ENCODE peak calls at places on chromosomes 5 and 9, in seven cellular contexts. D, G, H, V, T, Z and P are unnamed samples.

GRCh38 chr5:126449751-126450271 is 26.6 kb downstream of the GRAMD2B start:
- DNase-seq in G (no peak), T (peak), H (no peak), Z (peak), D (no peak), V (no peak), P (peak)

GRCh38 chr9:26656003-26656940 is 236.3 kb downstream of the CAAP1 start:
- DNase-seq in D (peak), T (no peak), V (peak), G (peak), Z (peak), H (peak), P (peak)

GRCh38 chr9:130200038-130200979 is 28.1 kb downstream of the NCS1 start:
- DNase-seq in T (no peak), Z (no peak), G (no peak), H (no peak), V (no peak), D (no peak), P (peak)

GRCh38 chr5:169442354-169443248 is 141.0 kb upstream of the SPDL1 start:
- DNase-seq in D (no peak), V (no peak), Z (no peak), G (no peak), T (no peak), H (no peak), P (peak)

GRCh38 chr5:57450991-57451876 is 31.4 kb downstream of the ACTBL2 start:
- DNase-seq in Z (no peak), H (no peak), T (no peak), V (peak), D (no peak), G (no peak), P (no peak)

GRCh38 chr5:56734066-56734766 is 81.1 kb upstream of the MAP3K1 start:
- DNase-seq in H (no peak), G (no peak), Z (no peak), V (peak), D (no peak), T (no peak), P (no peak)

GRCh38 chr5:131265318-131265803 is 1.5 kb downstream of the CDC42SE2 start:
- DNase-seq in H (peak), Z (peak), D (no peak), V (peak), T (peak), G (peak), P (peak)

GRCh38 chr9:88988796-88989641 is 2.2 kb upstream of the S1PR3 start:
- DNase-seq in H (no peak), Z (no peak), V (peak), G (no peak), T (peak), D (no peak), P (peak)

GRCh38 chr5:146311278-146311677 is 27.4 kb upstream of the POU4F3 start:
- DNase-seq in V (no peak), D (no peak), G (no peak), Z (no peak), T (no peak), H (no peak), P (no peak)

GRCh38 chr9:131337131-131337848 is 47.8 kb downstream of the PLPP7 start:
- DNase-seq in H (no peak), Z (no peak), G (no peak), T (no peak), D (no peak), V (no peak), P (no peak)

GRCh38 chr5:56749842-56750241 is 65.5 kb upstream of the MAP3K1 start:
- DNase-seq in D (no peak), H (no peak), V (no peak), G (no peak), T (no peak), Z (no peak), P (no peak)

GRCh38 chr5:133696782-133697507 is 84.6 kb upstream of the FSTL4 start:
- DNase-seq in H (no peak), V (no peak), G (no peak), Z (no peak), D (no peak), T (no peak), P (no peak)

GRCh38 chr5:133691448-133691847 is 79.1 kb upstream of the FSTL4 start:
- DNase-seq in Z (peak), T (no peak), D (no peak), H (no peak), G (no peak), V (no peak), P (peak)

GRCh38 chr5:133697536-133698258 is 85.4 kb upstream of the FSTL4 start:
- DNase-seq in T (no peak), Z (no peak), D (no peak), V (no peak), H (no peak), G (no peak), P (no peak)

GRCh38 chr5:133696006-133696584 is 83.8 kb upstream of the FSTL4 start:
- DNase-seq in T (no peak), D (no peak), Z (no peak), V (no peak), G (no peak), H (no peak), P (no peak)

GRCh38 chr5:133694181-133694831 is 82.0 kb upstream of the FSTL4 start:
- DNase-seq in D (no peak), V (no peak), T (peak), G (no peak), H (no peak), Z (no peak), P (no peak)
- TF ChIP-seq EZH2phosphoT487 in D (no peak), V (no peak), T (no peak), G (no peak), H (no peak), Z (no peak), P (no peak)

GRCh38 chr9:37953775-37954437 is 50.0 kb upstream of the SLC25A51 start:
- DNase-seq in G (peak), H (no peak), Z (peak), D (no peak), T (no peak), V (no peak), P (peak)

GRCh38 chr9:37953204-37953774 is 49.4 kb upstream of the SLC25A51 start:
- DNase-seq in V (no peak), D (no peak), T (no peak), G (no peak), Z (no peak), H (no peak), P (no peak)

GRCh38 chr9:37951671-37952579 is 48.0 kb upstream of the SLC25A51 start:
- DNase-seq in T (no peak), V (no peak), G (no peak), Z (no peak), D (no peak), H (no peak), P (peak)

GRCh38 chr9:37954581-37954981 is 50.7 kb upstream of the SLC25A51 start:
- DNase-seq in V (no peak), Z (no peak), D (no peak), T (no peak), H (no peak), G (no peak), P (no peak)

GRCh38 chr9:37952731-37953130 is 48.8 kb upstream of the SLC25A51 start:
- DNase-seq in D (no peak), T (no peak), G (no peak), H (no peak), V (no peak), Z (peak), P (peak)
- TF ChIP-seq EZH2phosphoT487 in D (no peak), T (no peak), G (no peak), H (no peak), V (no peak), Z (no peak), P (no peak)

DNA sequence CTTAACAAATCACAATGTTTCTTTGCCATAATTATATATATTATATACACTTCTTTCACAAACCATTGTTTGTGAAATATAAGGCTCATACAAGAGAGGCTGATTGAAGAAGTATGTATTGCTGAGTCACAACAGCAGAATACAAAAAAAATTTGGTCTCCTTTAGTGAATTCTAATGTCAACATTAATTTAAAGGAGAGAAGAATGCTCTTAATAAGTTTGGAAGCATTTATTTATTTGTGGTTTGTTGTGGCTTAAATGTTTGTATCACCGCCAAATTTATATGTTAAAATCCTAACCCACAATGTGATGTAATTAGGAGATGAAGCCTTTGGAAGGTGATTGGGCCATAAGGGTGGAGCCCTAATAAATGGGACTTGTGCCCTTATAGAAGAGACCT is 126.8 kb downstream of the ST8SIA4 start:
- DNase-seq in H (no peak), D (no peak), Z (peak), V (no peak), T (no peak), G (no peak), P (peak)
- TF ChIP-seq EZH2phosphoT487 in H (no peak), D (no peak), Z (no peak), V (no peak), T (no peak), G (no peak), P (no peak)

GRCh38 chr5:72586788-72587530 is 79.7 kb upstream of the ZNF366 start:
- DNase-seq in T (no peak), G (no peak), Z (peak), D (no peak), V (no peak), H (no peak), P (peak)

GRCh38 chr5:72584466-72584865 is 77.3 kb upstream of the ZNF366 start:
- DNase-seq in D (no peak), H (no peak), Z (no peak), G (no peak), T (no peak), V (no peak), P (peak)

DNA sequence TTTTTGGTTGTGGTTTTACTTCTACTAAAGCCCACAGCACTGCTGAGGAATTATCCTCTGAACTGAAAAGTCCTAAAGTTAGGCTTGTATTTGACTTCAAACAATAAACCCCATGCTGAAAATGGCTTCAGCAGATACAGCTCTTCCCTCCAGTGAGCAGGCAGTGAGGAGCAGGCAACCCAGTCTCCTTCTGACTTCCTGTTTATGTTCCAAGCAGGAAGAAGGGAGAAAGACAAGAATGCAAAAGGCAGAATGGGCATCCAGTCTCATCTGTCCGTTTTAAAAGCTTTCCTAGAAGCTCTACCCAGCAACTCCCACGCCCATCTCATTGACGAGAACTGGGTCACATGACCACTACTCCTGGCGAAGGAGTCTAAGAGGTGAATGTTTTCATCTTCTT is 80.7 kb upstream of the ZNF366 start:
- DNase-seq in G (no peak), T (no peak), V (no peak), D (no peak), Z (no peak), H (peak), P (peak)
- TF ChIP-seq EZH2phosphoT487 in G (no peak), T (no peak), V (no peak), D (no peak), Z (no peak), H (no peak), P (no peak)